ENCODE peak calls at places on chromosome 20, in five cellular contexts. One of them, this sample, is unnamed. For H3K36me3, the result is how much of the 10 kb centered on the place peaks cover.

GRCh38 chr20:17673082-17673481 is 9.0 kb downstream of the RRBP1 start:
- ATAC-seq in K562: no peak
- ATAC-seq in upper lobe of left lung: peak
- ATAC-seq in HepG2: no peak
- ATAC-seq in GM12878: no peak
- ATAC-seq in this sample: no peak

GRCh38 chr20:62537649-62538292 is 62.0 kb upstream of the GATA5 start:
- ATAC-seq in upper lobe of left lung: no peak
- ATAC-seq in GM12878: no peak
- ATAC-seq in HepG2: no peak
- ATAC-seq in K562: no peak
- ATAC-seq in this sample: no peak

GRCh38 chr20:17952692-17953684 is 15.6 kb downstream of the SNX5 start:
- ATAC-seq in K562: no peak
- ATAC-seq in upper lobe of left lung: no peak
- ATAC-seq in HepG2: peak
- ATAC-seq in GM12878: no peak
- ATAC-seq in this sample: no peak

GRCh38 chr20:4563534-4563933 is 158.2 kb upstream of the PRND start:
- ATAC-seq in K562: no peak
- ATAC-seq in HepG2: peak
- ATAC-seq in upper lobe of left lung: no peak
- ATAC-seq in GM12878: no peak
- ATAC-seq in this sample: no peak

GRCh38 chr20:23093613-23094012 is 7.5 kb upstream of the CD93 start:
- ATAC-seq in upper lobe of left lung: no peak
- ATAC-seq in HepG2: no peak
- ATAC-seq in GM12878: no peak
- ATAC-seq in K562: no peak
- ATAC-seq in this sample: no peak

GRCh38 chr20:51563597-51564332 is 21.2 kb upstream of the NFATC2 start:
- ATAC-seq in K562: peak
- ATAC-seq in upper lobe of left lung: peak
- ATAC-seq in HepG2: peak
- ATAC-seq in GM12878: peak
- ATAC-seq in this sample: peak

GRCh38 chr20:25309395-25310267 is 61.7 kb downstream of the PYGB start:
- ATAC-seq in upper lobe of left lung: peak
- ATAC-seq in GM12878: peak
- ATAC-seq in K562: peak
- ATAC-seq in HepG2: peak
- ATAC-seq in this sample: peak

GRCh38 chr20:592506-592905 is 17.6 kb downstream of the TCF15 start:
- ATAC-seq in GM12878: no peak
- ATAC-seq in upper lobe of left lung: no peak
- ATAC-seq in HepG2: no peak
- ATAC-seq in K562: no peak
- ATAC-seq in this sample: no peak

GRCh38 chr20:54140927-54141566 is 32.7 kb downstream of the CYP24A1 start:
- ATAC-seq in GM12878: no peak
- ATAC-seq in K562: no peak
- ATAC-seq in HepG2: peak
- ATAC-seq in upper lobe of left lung: no peak
- ATAC-seq in this sample: no peak

GRCh38 chr20:32784369-32785080 is 22.3 kb downstream of the DNMT3B start:
- ATAC-seq in upper lobe of left lung: no peak
- ATAC-seq in GM12878: no peak
- ATAC-seq in HepG2: no peak
- ATAC-seq in K562: no peak
- ATAC-seq in this sample: no peak

GRCh38 chr20:54068495-54068894 is 1.9 kb downstream of the BCAS1 start:
- ATAC-seq in upper lobe of left lung: no peak
- ATAC-seq in GM12878: no peak
- ATAC-seq in K562: no peak
- ATAC-seq in HepG2: no peak
- ATAC-seq in this sample: no peak

GRCh38 chr20:33704197-33704924 is 15.7 kb downstream of the PXMP4 start:
- ATAC-seq in GM12878: no peak
- ATAC-seq in K562: no peak
- ATAC-seq in upper lobe of left lung: no peak
- ATAC-seq in HepG2: no peak
- ATAC-seq in this sample: no peak

GRCh38 chr20:1150968-1151367 is 32.6 kb downstream of the PSMF1 start:
- ATAC-seq in K562: no peak
- ATAC-seq in HepG2: no peak
- ATAC-seq in GM12878: no peak
- ATAC-seq in upper lobe of left lung: no peak
- ATAC-seq in this sample: no peak

GRCh38 chr20:4170621-4171537 is 155.5 kb upstream of the RNF24 start:
- ATAC-seq in GM12878: no peak
- ATAC-seq in HepG2: no peak
- ATAC-seq in K562: no peak
- ATAC-seq in upper lobe of left lung: no peak
- ATAC-seq in this sample: no peak

GRCh38 chr20:56001106-56001785 is 4.1 kb downstream of the CBLN4 start:
- ATAC-seq in K562: no peak
- ATAC-seq in upper lobe of left lung: no peak
- ATAC-seq in HepG2: peak
- ATAC-seq in GM12878: no peak
- ATAC-seq in this sample: no peak

GRCh38 chr20:32968833-32969241 is 35.4 kb downstream of the SUN5 start:
- ATAC-seq in K562: no peak
- ATAC-seq in GM12878: no peak
- ATAC-seq in HepG2: no peak
- ATAC-seq in upper lobe of left lung: no peak
- ATAC-seq in this sample: no peak

GRCh38 chr20:4226330-4227084 is 211.1 kb upstream of the RNF24 start:
- ATAC-seq in K562: no peak
- ATAC-seq in GM12878: no peak
- ATAC-seq in upper lobe of left lung: no peak
- ATAC-seq in HepG2: no peak
- ATAC-seq in this sample: no peak

GRCh38 chr20:45254867-45255266 is 503 bp upstream of the SLPI start:
- ATAC-seq in K562: no peak
- ATAC-seq in upper lobe of left lung: peak
- ATAC-seq in HepG2: peak
- ATAC-seq in GM12878: peak
- ATAC-seq in this sample: peak

GRCh38 chr20:33653900-33654596 is 8.1 kb upstream of the C20orf144 start:
- ATAC-seq in K562: no peak
- ATAC-seq in HepG2: no peak
- ATAC-seq in upper lobe of left lung: peak
- ATAC-seq in GM12878: no peak
- ATAC-seq in this sample: no peak

GRCh38 chr20:18266282-18266681 is 22.0 kb upstream of the ZNF133 start:
- ATAC-seq in HepG2: no peak
- ATAC-seq in upper lobe of left lung: no peak
- ATAC-seq in K562: no peak
- ATAC-seq in GM12878: no peak
- ATAC-seq in this sample: no peak

GRCh38 chr20:17810847-17811604 is 111.3 kb downstream of the BANF2 start:
- ATAC-seq in HepG2: no peak
- ATAC-seq in K562: no peak
- ATAC-seq in GM12878: peak
- ATAC-seq in upper lobe of left lung: peak
- ATAC-seq in this sample: no peak

GRCh38 chr20:34705383-34706021 is 1.4 kb downstream of the TP53INP2 start:
- ATAC-seq in upper lobe of left lung: peak
- ATAC-seq in HepG2: peak
- ATAC-seq in GM12878: no peak
- ATAC-seq in K562: peak
- ATAC-seq in this sample: no peak
- TF ChIP-seq CTCF in upper lobe of left lung: peak
- TF ChIP-seq CTCF in HepG2: peak
- TF ChIP-seq CTCF in GM12878: peak
- TF ChIP-seq CTCF in K562: peak
- TF ChIP-seq CTCF in this sample: no peak

GRCh38 chr20:37611346-37611745 is 82.5 kb upstream of the CTNNBL1 start:
- ATAC-seq in HepG2: no peak
- ATAC-seq in GM12878: no peak
- ATAC-seq in K562: no peak
- ATAC-seq in upper lobe of left lung: no peak
- ATAC-seq in this sample: no peak
- TF ChIP-seq EP300 in HepG2: no peak
- TF ChIP-seq EP300 in GM12878: no peak
- TF ChIP-seq EP300 in K562: no peak
- TF ChIP-seq EP300 in upper lobe of left lung: no peak
- TF ChIP-seq EP300 in this sample: no peak

GRCh38 chr20:21206571-21206970 is 80.7 kb downstream of the KIZ start:
- ATAC-seq in HepG2: no peak
- ATAC-seq in K562: no peak
- ATAC-seq in GM12878: no peak
- ATAC-seq in upper lobe of left lung: no peak
- ATAC-seq in this sample: no peak

GRCh38 chr20:21213691-21214090 is 87.8 kb downstream of the KIZ start:
- ATAC-seq in GM12878: no peak
- ATAC-seq in upper lobe of left lung: no peak
- ATAC-seq in HepG2: no peak
- ATAC-seq in K562: no peak
- ATAC-seq in this sample: no peak

GRCh38 chr20:21209668-21210067 is 83.8 kb downstream of the KIZ start:
- ATAC-seq in HepG2: no peak
- ATAC-seq in upper lobe of left lung: no peak
- ATAC-seq in K562: no peak
- ATAC-seq in GM12878: no peak
- ATAC-seq in this sample: no peak

GRCh38 chr20:21214431-21214830 is 88.5 kb downstream of the KIZ start:
- ATAC-seq in upper lobe of left lung: no peak
- ATAC-seq in GM12878: no peak
- ATAC-seq in K562: no peak
- ATAC-seq in HepG2: no peak
- ATAC-seq in this sample: no peak

DNA sequence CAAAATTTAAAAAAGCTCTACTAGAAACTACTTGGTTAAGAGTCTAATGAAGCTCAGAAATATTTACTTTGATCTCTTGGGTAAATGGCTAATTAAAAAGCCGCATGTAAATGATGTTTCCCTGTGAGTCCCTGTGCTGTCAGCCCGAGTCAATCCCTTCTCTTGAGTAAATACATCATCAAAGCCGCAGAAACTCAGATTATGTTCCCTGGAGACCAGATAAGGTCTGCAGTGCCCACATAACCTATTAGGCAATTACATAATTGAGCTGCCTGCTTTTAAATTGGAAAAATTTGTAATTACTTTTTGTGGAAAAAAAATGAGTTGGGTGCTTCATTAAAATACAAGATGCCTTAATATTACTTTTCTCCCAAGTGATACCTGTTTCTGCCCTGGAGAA is 83.1 kb downstream of the KIZ start:
- ATAC-seq in HepG2: no peak
- ATAC-seq in K562: no peak
- ATAC-seq in GM12878: no peak
- ATAC-seq in upper lobe of left lung: no peak
- ATAC-seq in this sample: no peak
- H3K36me3 ChIP-seq in HepG2: half or more
- H3K36me3 ChIP-seq in K562: under half
- H3K36me3 ChIP-seq in GM12878: under half
- H3K36me3 ChIP-seq in upper lobe of left lung: under half
- H3K36me3 ChIP-seq in this sample: half or more

GRCh38 chr20:59652381-59652780 is 48.0 kb downstream of the PHACTR3 start:
- ATAC-seq in upper lobe of left lung: no peak
- ATAC-seq in GM12878: no peak
- ATAC-seq in K562: no peak
- ATAC-seq in HepG2: no peak
- ATAC-seq in this sample: no peak
- TF ChIP-seq CTCF in upper lobe of left lung: no peak
- TF ChIP-seq CTCF in GM12878: no peak
- TF ChIP-seq CTCF in K562: no peak
- TF ChIP-seq CTCF in HepG2: no peak
- TF ChIP-seq CTCF in this sample: no peak